ENCODE peak calls at places on chromosomes 2 and 18, in seven cellular contexts. One of them, this sample, is unnamed. For H3K4me1, the result is how much of the 10 kb centered on the place peaks cover.

GRCh38 chr18:28059861-28060260 is 117.1 kb downstream of the CDH2 start:
- DNase-seq in transverse colon: no peak
- DNase-seq in IMR-90: no peak
- DNase-seq in Peyer's patch: no peak
- DNase-seq in right lobe of liver: no peak
- DNase-seq in tibial nerve: no peak
- DNase-seq in A549: no peak
- DNase-seq in this sample: no peak

GRCh38 chr2:58481670-58482069 is 240.5 kb upstream of the FANCL start:
- DNase-seq in transverse colon: no peak
- DNase-seq in IMR-90: no peak
- DNase-seq in Peyer's patch: no peak
- DNase-seq in right lobe of liver: no peak
- DNase-seq in tibial nerve: no peak
- DNase-seq in A549: no peak
- DNase-seq in this sample: no peak

GRCh38 chr2:138373993-138374408 is 127.6 kb upstream of the SPOPL start:
- DNase-seq in transverse colon: no peak
- DNase-seq in IMR-90: peak
- DNase-seq in Peyer's patch: no peak
- DNase-seq in right lobe of liver: no peak
- DNase-seq in tibial nerve: no peak
- DNase-seq in A549: peak
- DNase-seq in this sample: no peak

GRCh38 chr2:33142874-33143273 is 196.1 kb downstream of the LTBP1 start:
- DNase-seq in transverse colon: no peak
- DNase-seq in IMR-90: no peak
- DNase-seq in Peyer's patch: no peak
- DNase-seq in right lobe of liver: no peak
- DNase-seq in tibial nerve: no peak
- DNase-seq in A549: no peak
- DNase-seq in this sample: no peak

GRCh38 chr2:131572175-131572574 is 44.5 kb downstream of the CCDC74A start:
- DNase-seq in transverse colon: no peak
- DNase-seq in IMR-90: peak
- DNase-seq in Peyer's patch: no peak
- DNase-seq in right lobe of liver: no peak
- DNase-seq in tibial nerve: no peak
- DNase-seq in A549: no peak
- DNase-seq in this sample: no peak

GRCh38 chr2:69073928-69074575 is 61.1 kb downstream of the ANTXR1 start:
- DNase-seq in transverse colon: no peak
- DNase-seq in IMR-90: no peak
- DNase-seq in Peyer's patch: no peak
- DNase-seq in right lobe of liver: no peak
- DNase-seq in tibial nerve: no peak
- DNase-seq in A549: peak
- DNase-seq in this sample: no peak

GRCh38 chr2:187404431-187405110 is 43.5 kb downstream of the CALCRL start:
- DNase-seq in transverse colon: no peak
- DNase-seq in IMR-90: no peak
- DNase-seq in Peyer's patch: no peak
- DNase-seq in right lobe of liver: no peak
- DNase-seq in tibial nerve: no peak
- DNase-seq in A549: no peak
- DNase-seq in this sample: no peak

GRCh38 chr2:115364078-115364477 is 921.6 kb downstream of the DPP10 start:
- DNase-seq in transverse colon: no peak
- DNase-seq in IMR-90: no peak
- DNase-seq in Peyer's patch: no peak
- DNase-seq in right lobe of liver: no peak
- DNase-seq in tibial nerve: no peak
- DNase-seq in A549: no peak
- DNase-seq in this sample: no peak

GRCh38 chr18:64365106-64365505 is 216.2 kb upstream of the LINC00305 start:
- DNase-seq in transverse colon: no peak
- DNase-seq in IMR-90: no peak
- DNase-seq in Peyer's patch: no peak
- DNase-seq in right lobe of liver: no peak
- DNase-seq in tibial nerve: no peak
- DNase-seq in A549: no peak
- DNase-seq in this sample: no peak

GRCh38 chr2:41854227-41854626 is 193.6 kb upstream of the PKDCC start:
- DNase-seq in transverse colon: no peak
- DNase-seq in IMR-90: peak
- DNase-seq in Peyer's patch: no peak
- DNase-seq in right lobe of liver: no peak
- DNase-seq in tibial nerve: no peak
- DNase-seq in A549: peak
- DNase-seq in this sample: no peak

GRCh38 chr2:76958749-76959148 is 563.4 kb downstream of the LRRTM4 start:
- DNase-seq in transverse colon: no peak
- DNase-seq in IMR-90: no peak
- DNase-seq in Peyer's patch: no peak
- DNase-seq in right lobe of liver: no peak
- DNase-seq in tibial nerve: no peak
- DNase-seq in A549: no peak
- DNase-seq in this sample: no peak

GRCh38 chr2:235447210-235447609 is 46.6 kb upstream of the AGAP1 start:
- DNase-seq in transverse colon: no peak
- DNase-seq in IMR-90: peak
- DNase-seq in Peyer's patch: no peak
- DNase-seq in right lobe of liver: no peak
- DNase-seq in tibial nerve: no peak
- DNase-seq in A549: no peak
- DNase-seq in this sample: no peak

GRCh38 chr2:120543899-120544298 is 191.8 kb upstream of the GLI2 start:
- DNase-seq in transverse colon: no peak
- DNase-seq in IMR-90: no peak
- DNase-seq in Peyer's patch: no peak
- DNase-seq in right lobe of liver: no peak
- DNase-seq in tibial nerve: no peak
- DNase-seq in A549: no peak
- DNase-seq in this sample: no peak

GRCh38 chr18:2657788-2658458 is 2.4 kb downstream of the SMCHD1 start:
- DNase-seq in transverse colon: no peak
- DNase-seq in IMR-90: peak
- DNase-seq in Peyer's patch: no peak
- DNase-seq in right lobe of liver: no peak
- DNase-seq in tibial nerve: no peak
- DNase-seq in A549: peak
- DNase-seq in this sample: no peak

GRCh38 chr2:235493775-235494715 is at the start of gene AGAP1:
- DNase-seq in transverse colon: peak
- DNase-seq in IMR-90: peak
- DNase-seq in Peyer's patch: peak
- DNase-seq in right lobe of liver: peak
- DNase-seq in tibial nerve: peak
- DNase-seq in A549: peak
- DNase-seq in this sample: peak

GRCh38 chr2:74332550-74333174 is 10.6 kb downstream of the SLC4A5 start:
- DNase-seq in transverse colon: no peak
- DNase-seq in IMR-90: no peak
- DNase-seq in Peyer's patch: no peak
- DNase-seq in right lobe of liver: no peak
- DNase-seq in tibial nerve: no peak
- DNase-seq in A549: no peak
- DNase-seq in this sample: no peak

GRCh38 chr18:63736856-63737255 is 34.1 kb downstream of the SERPINB11 start:
- DNase-seq in transverse colon: no peak
- DNase-seq in IMR-90: peak
- DNase-seq in Peyer's patch: no peak
- DNase-seq in right lobe of liver: no peak
- DNase-seq in tibial nerve: no peak
- DNase-seq in A549: peak
- DNase-seq in this sample: no peak

GRCh38 chr18:58671941-58672565 is 788 bp downstream of the MALT1 start:
- DNase-seq in transverse colon: peak
- DNase-seq in IMR-90: peak
- DNase-seq in Peyer's patch: no peak
- DNase-seq in right lobe of liver: no peak
- DNase-seq in tibial nerve: no peak
- DNase-seq in A549: peak
- DNase-seq in this sample: peak

GRCh38 chr2:39142012-39142346 is 21.1 kb upstream of the SOS1 start:
- DNase-seq in transverse colon: no peak
- DNase-seq in IMR-90: no peak
- DNase-seq in Peyer's patch: no peak
- DNase-seq in right lobe of liver: no peak
- DNase-seq in tibial nerve: no peak
- DNase-seq in A549: no peak
- DNase-seq in this sample: no peak

GRCh38 chr2:42944744-42945415 is 152.5 kb upstream of the HAAO start:
- DNase-seq in transverse colon: no peak
- DNase-seq in IMR-90: peak
- DNase-seq in Peyer's patch: no peak
- DNase-seq in right lobe of liver: peak
- DNase-seq in tibial nerve: no peak
- DNase-seq in A549: peak
- DNase-seq in this sample: no peak

GRCh38 chr2:143600136-143600535 is 470.9 kb downstream of the ARHGAP15 start:
- DNase-seq in transverse colon: no peak
- DNase-seq in IMR-90: peak
- DNase-seq in Peyer's patch: no peak
- DNase-seq in right lobe of liver: no peak
- DNase-seq in tibial nerve: no peak
- DNase-seq in A549: no peak
- DNase-seq in this sample: no peak

GRCh38 chr2:213104089-213104902 is 47.1 kb downstream of the IKZF2 start:
- DNase-seq in transverse colon: no peak
- DNase-seq in IMR-90: peak
- DNase-seq in Peyer's patch: no peak
- DNase-seq in right lobe of liver: no peak
- DNase-seq in tibial nerve: no peak
- DNase-seq in A549: no peak
- DNase-seq in this sample: no peak

GRCh38 chr2:3424171-3424795 is 44.8 kb downstream of the TRAPPC12 start:
- DNase-seq in transverse colon: no peak
- DNase-seq in IMR-90: no peak
- DNase-seq in Peyer's patch: no peak
- DNase-seq in right lobe of liver: no peak
- DNase-seq in tibial nerve: no peak
- DNase-seq in A549: no peak
- DNase-seq in this sample: no peak

GRCh38 chr2:148922776-148923175 is 47.7 kb downstream of the KIF5C start:
- DNase-seq in transverse colon: no peak
- DNase-seq in IMR-90: no peak
- DNase-seq in Peyer's patch: no peak
- DNase-seq in right lobe of liver: no peak
- DNase-seq in tibial nerve: no peak
- DNase-seq in A549: no peak
- DNase-seq in this sample: no peak

GRCh38 chr18:25351280-25351772 is 640 bp downstream of the ZNF521 start:
- DNase-seq in transverse colon: no peak
- DNase-seq in IMR-90: peak
- DNase-seq in Peyer's patch: no peak
- DNase-seq in right lobe of liver: no peak
- DNase-seq in tibial nerve: no peak
- DNase-seq in A549: no peak
- DNase-seq in this sample: no peak

GRCh38 chr18:25350561-25351201 is 1.3 kb downstream of the ZNF521 start:
- DNase-seq in transverse colon: peak
- DNase-seq in IMR-90: peak
- DNase-seq in Peyer's patch: peak
- DNase-seq in right lobe of liver: no peak
- DNase-seq in tibial nerve: peak
- DNase-seq in A549: no peak
- DNase-seq in this sample: peak

GRCh38 chr18:25352629-25353005 is 651 bp upstream of the ZNF521 start:
- DNase-seq in transverse colon: no peak
- DNase-seq in IMR-90: no peak
- DNase-seq in Peyer's patch: no peak
- DNase-seq in right lobe of liver: no peak
- DNase-seq in tibial nerve: no peak
- DNase-seq in A549: no peak
- DNase-seq in this sample: no peak

GRCh38 chr18:25353080-25353479 is 1.1 kb upstream of the ZNF521 start:
- DNase-seq in transverse colon: no peak
- DNase-seq in IMR-90: no peak
- DNase-seq in Peyer's patch: no peak
- DNase-seq in right lobe of liver: no peak
- DNase-seq in tibial nerve: no peak
- DNase-seq in A549: no peak
- DNase-seq in this sample: no peak

GRCh38 chr18:25351773-25352628 is at the start of gene ZNF521:
- DNase-seq in transverse colon: peak
- DNase-seq in IMR-90: peak
- DNase-seq in Peyer's patch: peak
- DNase-seq in right lobe of liver: peak
- DNase-seq in tibial nerve: peak
- DNase-seq in A549: peak
- DNase-seq in this sample: peak
- TF ChIP-seq POLR2A in transverse colon: peak
- TF ChIP-seq POLR2A in IMR-90: peak
- TF ChIP-seq POLR2A in Peyer's patch: peak
- TF ChIP-seq POLR2A in right lobe of liver: no peak
- TF ChIP-seq POLR2A in tibial nerve: peak
- TF ChIP-seq POLR2A in A549: no peak
- TF ChIP-seq POLR2A in this sample: no peak

DNA sequence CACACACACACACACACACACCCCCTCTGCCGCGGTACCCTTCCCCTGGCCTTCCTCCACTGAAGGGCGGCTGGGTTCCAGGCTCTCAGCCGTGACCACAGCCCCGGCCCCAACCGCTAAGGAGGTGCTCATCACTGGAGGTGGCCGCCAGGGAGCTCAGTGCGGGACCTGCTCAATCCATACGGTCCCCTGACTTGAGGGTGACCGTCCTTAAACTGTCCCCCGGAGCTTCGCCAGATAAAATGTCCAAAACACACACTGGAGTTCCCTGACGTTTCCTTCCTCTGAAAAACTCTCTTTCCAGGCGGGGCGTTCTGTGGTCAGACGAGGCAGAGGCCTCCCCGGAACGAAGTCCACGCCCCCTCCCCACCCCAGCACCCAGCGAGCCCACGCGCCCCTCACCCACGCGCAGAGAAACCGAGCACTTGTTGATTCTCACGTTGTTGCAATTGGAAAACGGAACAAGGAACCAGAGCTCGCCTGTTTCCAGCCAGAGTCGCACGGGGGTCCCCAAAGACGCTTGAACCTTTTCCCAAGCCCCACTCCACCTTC is 1.4 kb downstream of the MBP start:
- DNase-seq in transverse colon: peak
- DNase-seq in IMR-90: no peak
- DNase-seq in Peyer's patch: peak
- DNase-seq in right lobe of liver: peak
- DNase-seq in tibial nerve: no peak
- DNase-seq in A549: no peak
- DNase-seq in this sample: no peak
- H3K4me1 ChIP-seq in transverse colon: under half
- H3K4me1 ChIP-seq in IMR-90: under half
- H3K4me1 ChIP-seq in Peyer's patch: under half
- H3K4me1 ChIP-seq in right lobe of liver: under half
- H3K4me1 ChIP-seq in tibial nerve: under half
- H3K4me1 ChIP-seq in A549: under half
- H3K4me1 ChIP-seq in this sample: half or more

GRCh38 chr2:12456293-12457151 is 260.2 kb upstream of the TRIB2 start:
- DNase-seq in transverse colon: peak
- DNase-seq in IMR-90: peak
- DNase-seq in Peyer's patch: peak
- DNase-seq in right lobe of liver: peak
- DNase-seq in tibial nerve: peak
- DNase-seq in A549: peak
- DNase-seq in this sample: peak
- TF ChIP-seq POLR2A in transverse colon: no peak
- TF ChIP-seq POLR2A in IMR-90: no peak
- TF ChIP-seq POLR2A in Peyer's patch: no peak
- TF ChIP-seq POLR2A in right lobe of liver: no peak
- TF ChIP-seq POLR2A in tibial nerve: no peak
- TF ChIP-seq POLR2A in A549: no peak
- TF ChIP-seq POLR2A in this sample: no peak

GRCh38 chr2:53654364-53654763 is 113.2 kb upstream of the CHAC2 start:
- DNase-seq in transverse colon: no peak
- DNase-seq in IMR-90: no peak
- DNase-seq in Peyer's patch: no peak
- DNase-seq in right lobe of liver: no peak
- DNase-seq in tibial nerve: no peak
- DNase-seq in A549: no peak
- DNase-seq in this sample: no peak
- H3K4me1 ChIP-seq in transverse colon: under half
- H3K4me1 ChIP-seq in IMR-90: under half
- H3K4me1 ChIP-seq in Peyer's patch: under half
- H3K4me1 ChIP-seq in right lobe of liver: under half
- H3K4me1 ChIP-seq in tibial nerve: under half
- H3K4me1 ChIP-seq in A549: under half
- H3K4me1 ChIP-seq in this sample: under half

This sample was measured in suprapubic skin.